ENCODE peak calls at places on chromosomes 13 and 19, in five cellular contexts. V is A673, Y is AG04450, P is hepatocyte, W is upper lobe of right lung. G is an unnamed sample.

GRCh38 chr19:56321981-56322558 is 7.4 kb upstream of the ZSCAN5A start:
- DNase-seq in P (no peak), W (no peak), Y (no peak), V (no peak), G (no peak)

GRCh38 chr13:50636007-50636704 is 207.3 kb downstream of the DLEU7 start:
- DNase-seq in P (peak), W (no peak), V (no peak), Y (no peak), G (no peak)

GRCh38 chr13:67061750-67062149 is 168.4 kb downstream of the PCDH9 start:
- DNase-seq in P (no peak), Y (no peak), V (no peak), W (no peak), G (no peak)

GRCh38 chr13:63190742-63191141 is 1775.1 kb upstream of the PCDH20 start:
- DNase-seq in P (no peak), Y (no peak), V (peak), W (no peak), G (no peak)

GRCh38 chr13:34864650-34865049 is 77.4 kb upstream of the NBEA start:
- DNase-seq in P (peak), V (no peak), Y (no peak), W (no peak), G (no peak)

GRCh38 chr19:41808663-41809566 is 12.5 kb downstream of the CEACAM3 start:
- DNase-seq in Y (no peak), P (no peak), V (no peak), W (peak), G (no peak)

GRCh38 chr13:52177276-52177675 is 17.9 kb upstream of the NEK3 start:
- DNase-seq in Y (no peak), W (no peak), V (no peak), P (no peak), G (no peak)

GRCh38 chr13:99220199-99220931 is 19.7 kb downstream of the UBAC2 start:
- DNase-seq in V (no peak), W (no peak), Y (no peak), P (no peak), G (no peak)

GRCh38 chr13:31036717-31037116 is 104.3 kb downstream of the TEX26 start:
- DNase-seq in P (no peak), V (no peak), Y (no peak), W (no peak), G (no peak)

GRCh38 chr13:52925775-52926285 is 77.4 kb upstream of the PCDH8 start:
- DNase-seq in Y (no peak), V (no peak), P (no peak), W (no peak), G (peak)

GRCh38 chr13:105721056-105721455 is 814.4 kb downstream of the EFNB2 start:
- DNase-seq in W (no peak), V (no peak), Y (no peak), P (no peak), G (no peak)

GRCh38 chr19:3184847-3185481 is 766 bp upstream of the NCLN start:
- DNase-seq in W (peak), V (peak), P (peak), Y (no peak), G (no peak)

GRCh38 chr13:51499841-51500240 is 47.0 kb upstream of the INTS6 start:
- DNase-seq in Y (no peak), W (no peak), P (no peak), V (no peak), G (no peak)

GRCh38 chr13:110456550-110456949 is 105.0 kb downstream of the RAB20 start:
- DNase-seq in Y (no peak), W (no peak), P (no peak), V (no peak), G (no peak)

GRCh38 chr19:12723643-12724426 is at the start of gene TNPO2:
- DNase-seq in W (peak), V (peak), P (peak), Y (no peak), G (no peak)

GRCh38 chr19:35713904-35714440 is 3.8 kb upstream of the KMT2B start:
- DNase-seq in V (no peak), W (no peak), P (no peak), Y (no peak), G (no peak)

GRCh38 chr19:35715355-35715809 is 2.4 kb upstream of the KMT2B start:
- DNase-seq in Y (no peak), W (no peak), V (no peak), P (no peak), G (no peak)

GRCh38 chr19:35715981-35716734 is 1.6 kb upstream of the KMT2B start:
- DNase-seq in V (no peak), P (peak), Y (no peak), W (peak), G (no peak)

GRCh38 chr19:35712910-35713845 is 4.6 kb upstream of the KMT2B start:
- DNase-seq in P (peak), W (no peak), V (no peak), Y (no peak), G (no peak)

GRCh38 chr19:35714601-35715354 is 3.0 kb upstream of the KMT2B start:
- DNase-seq in W (no peak), V (no peak), P (no peak), Y (no peak), G (no peak)
- H3K27ac ChIP-seq in W (no peak), V (no peak), P (no peak), Y (no peak), G (no peak)

GRCh38 chr19:18099623-18099995 is 2.0 kb downstream of the MAST3 start:
- DNase-seq in W (no peak), Y (no peak), V (no peak), P (no peak), G (no peak)
- H3K27ac ChIP-seq in W (no peak), Y (no peak), V (no peak), P (no peak), G (no peak)

GRCh38 chr19:14611051-14611450 is 28.2 kb downstream of the CLEC17A start:
- DNase-seq in Y (no peak), V (no peak), W (no peak), P (no peak), G (no peak)
- H3K27ac ChIP-seq in Y (no peak), V (no peak), W (no peak), P (no peak), G (no peak)

GRCh38 chr19:45136507-45137178 is 24.1 kb downstream of the NKPD1 start:
- DNase-seq in Y (no peak), W (no peak), P (no peak), V (no peak), G (no peak)
- H3K27ac ChIP-seq in Y (no peak), W (no peak), P (no peak), V (no peak), G (no peak)